ENCODE peak calls at places on chromosomes 2 and 18, in four cellular contexts. One of them, this sample, is unnamed.

GRCh38 chr2:46162329-46162870 is 134.8 kb upstream of the EPAS1 start:
- DNase-seq in HCT116: no peak
- DNase-seq in fibroblast of lung: no peak
- DNase-seq in adipocyte: no peak
- DNase-seq in this sample: no peak

GRCh38 chr2:240217431-240218301 is 77.2 kb upstream of the OTOS start:
- DNase-seq in HCT116: peak
- DNase-seq in fibroblast of lung: no peak
- DNase-seq in adipocyte: no peak
- DNase-seq in this sample: no peak

GRCh38 chr2:113157108-113157896 is 16.5 kb upstream of the PSD4 start:
- DNase-seq in HCT116: no peak
- DNase-seq in fibroblast of lung: peak
- DNase-seq in adipocyte: peak
- DNase-seq in this sample: peak

GRCh38 chr2:43430489-43430888 is 165.3 kb downstream of the THADA start:
- DNase-seq in HCT116: no peak
- DNase-seq in fibroblast of lung: no peak
- DNase-seq in adipocyte: no peak
- DNase-seq in this sample: no peak

GRCh38 chr2:242052421-242052820 is 182.9 kb downstream of the RTP5 start:
- DNase-seq in HCT116: no peak
- DNase-seq in fibroblast of lung: no peak
- DNase-seq in adipocyte: no peak
- DNase-seq in this sample: no peak

GRCh38 chr2:186688813-186689212 is 5.0 kb upstream of the FAM171B start:
- DNase-seq in HCT116: no peak
- DNase-seq in fibroblast of lung: no peak
- DNase-seq in adipocyte: no peak
- DNase-seq in this sample: no peak

GRCh38 chr18:21194871-21195771 is 46.9 kb upstream of the GREB1L start:
- DNase-seq in HCT116: peak
- DNase-seq in fibroblast of lung: peak
- DNase-seq in adipocyte: peak
- DNase-seq in this sample: no peak

GRCh38 chr18:2955966-2956521 is 56.9 kb downstream of the LPIN2 start:
- DNase-seq in HCT116: no peak
- DNase-seq in fibroblast of lung: no peak
- DNase-seq in adipocyte: peak
- DNase-seq in this sample: no peak

DNA sequence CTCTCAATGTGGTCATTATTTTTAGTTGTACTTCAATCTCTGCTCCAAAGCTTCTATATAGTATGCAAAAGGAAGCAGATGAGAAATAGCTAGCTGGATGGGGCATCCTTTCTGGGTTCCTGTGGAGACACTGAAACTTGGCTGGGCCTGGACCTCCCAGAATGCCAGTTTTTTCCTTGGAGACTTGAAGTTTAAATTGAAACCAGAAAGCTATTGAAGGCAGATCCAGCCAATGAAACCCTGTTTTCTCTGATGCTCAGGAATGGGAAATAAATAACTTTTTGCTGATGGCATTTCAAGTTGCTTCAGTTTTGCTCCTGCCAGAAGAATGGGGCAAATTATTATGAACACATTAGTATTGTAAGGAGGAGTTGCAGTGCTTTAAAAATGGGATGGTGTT is 2.9 kb downstream of the SETBP1 start:
- DNase-seq in HCT116: no peak
- DNase-seq in fibroblast of lung: no peak
- DNase-seq in adipocyte: peak
- DNase-seq in this sample: no peak
- H3K9ac ChIP-seq in HCT116: no peak
- H3K9ac ChIP-seq in fibroblast of lung: no peak
- H3K9ac ChIP-seq in adipocyte: peak
- H3K9ac ChIP-seq in this sample: no peak

DNA sequence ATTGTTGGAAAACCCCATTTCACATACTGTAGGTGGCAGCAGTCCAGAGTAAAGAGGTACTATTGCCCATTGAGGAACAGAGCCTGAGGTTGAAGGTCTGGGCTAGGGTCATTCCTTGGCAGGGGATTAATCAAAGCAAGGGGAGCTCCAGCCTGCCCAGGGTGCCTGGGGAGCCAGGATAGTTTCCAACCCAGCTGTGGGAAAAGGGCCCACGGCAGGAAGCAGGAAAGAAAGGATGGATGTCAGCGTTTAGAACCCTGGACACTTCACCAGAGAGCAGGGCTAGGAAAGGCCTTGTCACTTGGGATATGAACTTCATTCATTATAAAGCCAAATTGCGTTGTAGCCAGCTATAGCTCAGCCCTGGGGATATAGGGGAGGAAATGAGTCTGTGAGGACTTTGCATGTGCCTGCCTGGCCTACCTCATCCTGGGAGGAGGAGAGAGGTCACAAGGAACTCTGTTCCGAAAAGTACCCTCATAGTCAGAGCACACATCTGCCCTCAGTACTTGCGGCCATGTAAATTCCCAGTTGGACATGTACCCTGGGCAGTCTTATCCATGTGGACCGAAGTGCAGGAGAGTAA is 140.2 kb upstream of the COPS8 start:
- DNase-seq in HCT116: no peak
- DNase-seq in fibroblast of lung: no peak
- DNase-seq in adipocyte: no peak
- DNase-seq in this sample: no peak
- H3K9ac ChIP-seq in HCT116: no peak
- H3K9ac ChIP-seq in fibroblast of lung: no peak
- H3K9ac ChIP-seq in adipocyte: no peak
- H3K9ac ChIP-seq in this sample: no peak

GRCh38 chr2:10043906-10044601 is 704 bp downstream of the KLF11 start:
- DNase-seq in HCT116: peak
- DNase-seq in fibroblast of lung: peak
- DNase-seq in adipocyte: peak
- DNase-seq in this sample: no peak

GRCh38 chr2:10041711-10042110 is 1.6 kb upstream of the KLF11 start:
- DNase-seq in HCT116: no peak
- DNase-seq in fibroblast of lung: no peak
- DNase-seq in adipocyte: no peak
- DNase-seq in this sample: no peak

GRCh38 chr2:10039658-10040410 is 3.5 kb upstream of the KLF11 start:
- DNase-seq in HCT116: no peak
- DNase-seq in fibroblast of lung: peak
- DNase-seq in adipocyte: no peak
- DNase-seq in this sample: no peak

GRCh38 chr2:10043256-10043905 is at the start of gene KLF11:
- DNase-seq in HCT116: peak
- DNase-seq in fibroblast of lung: peak
- DNase-seq in adipocyte: peak
- DNase-seq in this sample: no peak

DNA sequence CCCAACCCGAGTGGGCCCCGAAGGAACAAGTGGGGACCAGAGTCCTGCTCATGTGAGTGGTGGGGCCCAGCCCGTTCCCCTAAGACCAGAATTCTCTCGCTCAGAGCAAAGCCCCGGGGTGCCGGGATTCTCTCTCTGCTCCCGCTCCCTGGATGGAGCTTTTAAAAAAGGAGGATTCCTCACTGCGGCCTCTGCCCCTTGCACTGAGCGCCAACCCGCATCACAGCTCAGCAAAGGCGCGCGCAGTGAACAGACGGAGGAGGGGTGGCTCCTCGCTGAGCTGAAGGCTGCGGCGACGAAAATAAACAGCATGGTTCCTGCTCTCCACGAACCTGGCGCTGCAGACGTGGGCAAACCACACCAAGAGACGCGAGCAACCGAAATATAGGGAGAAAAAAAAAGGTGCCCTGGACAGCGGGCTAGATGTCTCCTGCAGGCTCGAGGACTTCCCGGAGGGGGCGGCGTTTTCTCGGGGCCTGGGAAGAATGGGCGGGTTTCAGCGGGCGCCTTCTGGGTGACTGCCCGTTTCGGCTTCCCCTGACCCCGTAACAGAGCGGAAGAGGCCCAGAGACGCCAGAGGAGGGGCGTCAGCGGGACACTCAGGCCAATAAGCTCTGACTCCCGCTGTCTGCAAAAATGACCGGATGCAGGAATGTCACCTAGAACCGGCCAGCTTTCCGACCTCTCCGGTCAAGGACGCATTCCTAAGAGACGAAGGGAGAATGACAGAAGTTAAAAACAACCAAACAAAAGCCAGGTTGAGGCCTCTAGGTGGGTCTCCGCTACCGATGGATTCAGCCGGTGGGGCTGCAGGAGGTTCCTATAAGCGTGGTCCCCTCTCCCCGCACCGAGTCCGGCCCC is 819 bp upstream of the KLF11 start:
- DNase-seq in HCT116: no peak
- DNase-seq in fibroblast of lung: peak
- DNase-seq in adipocyte: peak
- DNase-seq in this sample: no peak
- H3K9ac ChIP-seq in HCT116: no peak
- H3K9ac ChIP-seq in fibroblast of lung: peak
- H3K9ac ChIP-seq in adipocyte: peak
- H3K9ac ChIP-seq in this sample: no peak

GRCh38 chr2:144648837-144649485 is 129.0 kb upstream of the ZEB2 start:
- DNase-seq in HCT116: no peak
- DNase-seq in fibroblast of lung: no peak
- DNase-seq in adipocyte: no peak
- DNase-seq in this sample: no peak
- H3K9ac ChIP-seq in HCT116: no peak
- H3K9ac ChIP-seq in fibroblast of lung: no peak
- H3K9ac ChIP-seq in adipocyte: no peak
- H3K9ac ChIP-seq in this sample: no peak

GRCh38 chr2:54572636-54573531 is 116.8 kb downstream of the SPTBN1 start:
- DNase-seq in HCT116: no peak
- DNase-seq in fibroblast of lung: peak
- DNase-seq in adipocyte: no peak
- DNase-seq in this sample: no peak

GRCh38 chr2:54572262-54572635 is 116.1 kb downstream of the SPTBN1 start:
- DNase-seq in HCT116: no peak
- DNase-seq in fibroblast of lung: peak
- DNase-seq in adipocyte: peak
- DNase-seq in this sample: no peak

GRCh38 chr2:54569745-54570296 is 113.7 kb downstream of the SPTBN1 start:
- DNase-seq in HCT116: no peak
- DNase-seq in fibroblast of lung: no peak
- DNase-seq in adipocyte: no peak
- DNase-seq in this sample: peak

GRCh38 chr2:54570321-54570881 is 114.3 kb downstream of the SPTBN1 start:
- DNase-seq in HCT116: no peak
- DNase-seq in fibroblast of lung: peak
- DNase-seq in adipocyte: no peak
- DNase-seq in this sample: no peak

DNA sequence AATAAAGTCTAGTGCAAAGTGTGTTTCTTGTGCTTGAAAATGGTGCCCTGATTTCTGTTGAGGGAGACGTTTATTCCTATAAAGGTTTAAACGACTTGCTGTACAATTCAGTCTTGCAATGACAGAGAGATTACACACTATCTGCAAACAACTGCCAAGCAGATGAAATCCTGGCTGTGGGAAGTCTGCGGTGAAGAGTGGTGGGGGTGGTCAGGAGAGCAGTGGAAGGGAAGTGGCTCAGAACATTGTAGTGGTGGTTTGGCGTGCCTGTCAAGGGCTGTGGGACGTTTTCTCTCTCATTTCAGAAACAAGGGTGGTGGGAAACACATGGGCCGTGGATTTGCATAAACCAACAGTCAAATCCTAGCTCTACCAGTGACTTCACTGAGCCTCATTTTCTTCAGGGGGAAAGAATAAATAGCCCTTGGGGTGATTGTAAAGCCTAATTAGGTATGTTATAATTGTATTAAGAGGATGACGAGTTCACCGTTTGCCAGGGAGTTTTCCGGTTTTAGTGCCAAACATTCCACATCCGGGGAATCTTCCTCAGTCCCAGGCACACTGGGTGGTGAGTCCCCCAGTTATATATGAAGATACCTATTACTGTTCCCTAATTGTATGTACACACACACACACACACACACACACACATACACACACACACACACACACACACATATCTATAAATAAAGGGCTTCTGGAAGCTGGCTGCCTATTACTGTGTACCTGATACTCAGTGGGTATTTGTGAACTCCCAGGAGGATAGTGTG is 115.0 kb downstream of the SPTBN1 start:
- DNase-seq in HCT116: no peak
- DNase-seq in fibroblast of lung: peak
- DNase-seq in adipocyte: peak
- DNase-seq in this sample: peak
- H3K9ac ChIP-seq in HCT116: no peak
- H3K9ac ChIP-seq in fibroblast of lung: no peak
- H3K9ac ChIP-seq in adipocyte: peak
- H3K9ac ChIP-seq in this sample: peak

DNA sequence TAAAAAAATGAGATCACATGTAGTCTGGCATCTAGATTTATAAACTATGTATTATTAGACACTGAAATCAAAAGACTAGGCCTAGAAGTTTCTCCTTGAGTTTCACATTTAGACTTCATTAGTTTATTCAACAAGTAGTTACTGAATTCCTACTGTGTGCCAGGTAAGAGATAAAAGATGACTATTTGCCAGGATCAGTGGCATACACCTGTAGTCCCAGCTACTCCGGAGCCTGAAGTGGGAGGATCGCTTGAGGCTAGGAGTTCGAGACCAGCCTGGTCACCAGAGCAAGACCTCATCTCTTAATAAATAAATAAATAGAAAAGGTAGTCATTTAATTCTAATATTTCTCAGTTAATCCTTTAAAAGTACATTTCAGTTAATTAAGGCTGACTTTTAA is 2.1 kb downstream of the FAM98A start:
- DNase-seq in HCT116: no peak
- DNase-seq in fibroblast of lung: no peak
- DNase-seq in adipocyte: no peak
- DNase-seq in this sample: no peak
- H3K9ac ChIP-seq in HCT116: no peak
- H3K9ac ChIP-seq in fibroblast of lung: no peak
- H3K9ac ChIP-seq in adipocyte: peak
- H3K9ac ChIP-seq in this sample: peak

GRCh38 chr2:127097841-127098651 is 8.9 kb downstream of the BIN1 start:
- DNase-seq in HCT116: no peak
- DNase-seq in fibroblast of lung: peak
- DNase-seq in adipocyte: no peak
- DNase-seq in this sample: no peak

GRCh38 chr2:127096718-127097470 is 10.1 kb downstream of the BIN1 start:
- DNase-seq in HCT116: no peak
- DNase-seq in fibroblast of lung: no peak
- DNase-seq in adipocyte: no peak
- DNase-seq in this sample: no peak

GRCh38 chr2:127098711-127099110 is 8.2 kb downstream of the BIN1 start:
- DNase-seq in HCT116: no peak
- DNase-seq in fibroblast of lung: no peak
- DNase-seq in adipocyte: no peak
- DNase-seq in this sample: no peak

GRCh38 chr2:127096280-127096679 is 10.7 kb downstream of the BIN1 start:
- DNase-seq in HCT116: no peak
- DNase-seq in fibroblast of lung: no peak
- DNase-seq in adipocyte: no peak
- DNase-seq in this sample: no peak

GRCh38 chr2:127097471-127097765 is 9.5 kb downstream of the BIN1 start:
- DNase-seq in HCT116: no peak
- DNase-seq in fibroblast of lung: no peak
- DNase-seq in adipocyte: no peak
- DNase-seq in this sample: no peak
- H3K9ac ChIP-seq in HCT116: no peak
- H3K9ac ChIP-seq in fibroblast of lung: no peak
- H3K9ac ChIP-seq in adipocyte: no peak
- H3K9ac ChIP-seq in this sample: no peak

GRCh38 chr2:76678358-76679024 is 843.7 kb downstream of the LRRTM4 start:
- DNase-seq in HCT116: no peak
- DNase-seq in fibroblast of lung: no peak
- DNase-seq in adipocyte: no peak
- DNase-seq in this sample: no peak
- H3K9ac ChIP-seq in HCT116: no peak
- H3K9ac ChIP-seq in fibroblast of lung: no peak
- H3K9ac ChIP-seq in adipocyte: no peak
- H3K9ac ChIP-seq in this sample: no peak

GRCh38 chr2:161116463-161116960 is 43.7 kb upstream of the TANK start:
- DNase-seq in HCT116: no peak
- DNase-seq in fibroblast of lung: no peak
- DNase-seq in adipocyte: no peak
- DNase-seq in this sample: no peak
- H3K9ac ChIP-seq in HCT116: no peak
- H3K9ac ChIP-seq in fibroblast of lung: no peak
- H3K9ac ChIP-seq in adipocyte: no peak
- H3K9ac ChIP-seq in this sample: no peak